ENCODE peak calls at places on chromosomes 2 and 18, in four cellular contexts. B is neural progenitor cell, Z is breast epithelium, J is IMR-90. P is an unnamed sample. For H3K27me3, the result is how much of the 10 kb centered on the place peaks cover.

GRCh38 chr2:151040036-151040435 is 221.6 kb downstream of the RBM43 start:
- DNase-seq in B (no peak), Z (no peak), J (peak), P (no peak)

GRCh38 chr2:6917071-6917760 is at the start of gene RNF144A:
- DNase-seq in B (peak), Z (no peak), J (peak), P (peak)

GRCh38 chr2:133063792-133064191 is 393.8 kb upstream of the LYPD1 start:
- DNase-seq in B (peak), Z (no peak), J (peak), P (no peak)

GRCh38 chr2:142025394-142025793 is 105.4 kb downstream of the LRP1B start:
- DNase-seq in B (no peak), Z (no peak), J (no peak), P (no peak)

GRCh38 chr2:109421101-109421500 is 192.7 kb downstream of the SEPTIN10 start:
- DNase-seq in B (no peak), Z (no peak), J (no peak), P (no peak)

GRCh38 chr18:23634692-23635091 is 28.0 kb downstream of the ANKRD29 start:
- DNase-seq in B (no peak), Z (no peak), J (no peak), P (no peak)

GRCh38 chr2:165582409-165582808 is 112.9 kb downstream of the CSRNP3 start:
- DNase-seq in B (no peak), Z (no peak), J (no peak), P (no peak)

GRCh38 chr18:24914148-24914525 is 437.8 kb downstream of the ZNF521 start:
- DNase-seq in B (no peak), Z (no peak), J (no peak), P (no peak)

GRCh38 chr2:13201924-13202323 is 485.2 kb downstream of the TRIB2 start:
- DNase-seq in B (no peak), Z (no peak), J (no peak), P (no peak)

GRCh38 chr2:152497481-152498052 is 162.6 kb downstream of the FMNL2 start:
- DNase-seq in B (no peak), Z (no peak), J (peak), P (no peak)

GRCh38 chr2:202099515-202099914 is 26.5 kb downstream of the KIAA2012 start:
- DNase-seq in B (peak), Z (no peak), J (no peak), P (no peak)

GRCh38 chr18:63192885-63193349 is 126.7 kb downstream of the BCL2 start:
- DNase-seq in B (no peak), Z (no peak), J (no peak), P (no peak)

GRCh38 chr2:12675352-12675795 is 41.4 kb upstream of the TRIB2 start:
- DNase-seq in B (no peak), Z (no peak), J (peak), P (no peak)

GRCh38 chr2:38702413-38702812 is 36.5 kb downstream of the GALM start:
- DNase-seq in B (no peak), Z (no peak), J (peak), P (no peak)

GRCh38 chr2:207285451-207285771 is 119.7 kb upstream of the KLF7 start:
- DNase-seq in B (no peak), Z (no peak), J (peak), P (no peak)

GRCh38 chr2:207283356-207283755 is 117.6 kb upstream of the KLF7 start:
- DNase-seq in B (peak), Z (no peak), J (no peak), P (no peak)

GRCh38 chr2:207282916-207283315 is 117.2 kb upstream of the KLF7 start:
- DNase-seq in B (no peak), Z (no peak), J (no peak), P (no peak)

GRCh38 chr2:207286106-207286505 is 120.4 kb upstream of the KLF7 start:
- DNase-seq in B (no peak), Z (no peak), J (no peak), P (no peak)

GRCh38 chr2:207284556-207285450 is 119.1 kb upstream of the KLF7 start:
- DNase-seq in B (no peak), Z (no peak), J (peak), P (no peak)
- H3K27ac ChIP-seq in B (no peak), Z (no peak), J (no peak), P (no peak)

GRCh38 chr2:219886615-219887014 is 259.2 kb downstream of the SLC4A3 start:
- DNase-seq in B (peak), Z (no peak), J (peak), P (no peak)
- TF ChIP-seq CTCF in B (peak), Z (no peak), J (peak), P (no peak)

GRCh38 chr2:218944759-218945404 is 14.6 kb upstream of the CDK5R2 start:
- DNase-seq in B (no peak), Z (no peak), J (no peak), P (no peak)
- H3K27me3 ChIP-seq in B (half or more), Z (under half), J (under half), P (under half)

DNA sequence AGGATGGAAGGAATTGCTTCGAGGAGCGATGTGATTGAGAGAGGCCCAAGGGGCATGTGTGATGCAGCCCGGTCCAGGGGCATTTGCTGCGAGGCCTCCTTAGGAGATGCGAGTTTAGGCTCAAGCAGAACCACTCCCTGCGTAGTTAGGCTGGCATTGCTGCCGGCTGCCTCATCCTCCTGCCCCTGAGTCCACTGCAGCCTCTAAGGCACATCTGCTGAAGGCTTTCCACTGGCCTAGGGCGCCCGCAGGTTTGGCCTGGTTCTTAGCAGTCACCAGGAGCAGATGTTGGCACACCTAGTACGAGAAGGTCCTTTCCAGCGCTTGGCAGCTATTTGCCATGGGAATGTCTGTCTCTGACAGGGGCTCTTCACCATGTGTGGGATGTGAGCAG is 20.7 kb downstream of the INPP5D start:
- DNase-seq in B (no peak), Z (peak), J (no peak), P (no peak)
- H3K27ac ChIP-seq in B (no peak), Z (peak), J (no peak), P (peak)

GRCh38 chr2:33034784-33035183 is 88.0 kb downstream of the LTBP1 start:
- DNase-seq in B (no peak), Z (no peak), J (no peak), P (no peak)
- TF ChIP-seq CTCF in B (peak), Z (peak), J (peak), P (no peak)

GRCh38 chr2:222174450-222174849 is 124.3 kb downstream of the PAX3 start:
- DNase-seq in B (peak), Z (no peak), J (no peak), P (no peak)
- H3K27me3 ChIP-seq in B (half or more), Z (under half), J (under half), P (under half)

DNA sequence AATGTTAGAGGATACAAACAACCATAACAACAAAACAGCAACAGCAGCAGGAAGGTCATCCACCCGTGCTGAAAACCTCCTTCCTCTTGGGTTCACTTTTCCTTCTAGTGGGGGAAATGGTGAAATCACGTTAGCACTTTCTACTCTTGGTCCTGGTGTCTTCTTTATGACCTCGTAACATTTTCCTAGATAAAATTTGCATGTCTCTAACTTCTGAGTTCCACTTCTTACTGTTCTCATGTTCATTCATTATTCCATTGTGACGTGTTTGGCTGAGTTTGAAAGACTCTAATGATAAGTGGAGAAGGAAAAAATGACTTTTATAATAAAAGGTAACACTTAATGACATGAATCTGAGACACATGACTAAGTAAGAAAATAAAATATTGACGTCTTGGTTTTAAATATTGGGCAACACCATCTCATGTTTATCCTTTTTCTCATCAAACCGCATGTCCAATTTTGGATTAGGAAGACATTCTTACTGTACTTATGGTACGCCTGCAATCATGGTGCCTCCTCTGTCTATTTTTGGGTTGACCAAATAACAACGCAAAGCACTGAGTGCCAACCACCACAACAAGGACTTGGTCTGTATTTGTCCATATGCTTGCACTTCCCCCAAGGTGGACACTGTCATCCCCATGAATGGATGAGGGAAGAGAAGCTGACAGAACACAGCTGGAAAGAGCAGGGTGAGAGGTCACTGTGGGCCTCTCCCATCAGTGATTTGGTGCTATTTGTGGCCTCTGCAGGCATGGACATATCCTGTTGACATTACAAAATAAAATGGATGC is 25.7 kb upstream of the IL1R1 start:
- DNase-seq in B (no peak), Z (no peak), J (peak), P (no peak)
- H3K27ac ChIP-seq in B (no peak), Z (peak), J (peak), P (no peak)

GRCh38 chr2:14941151-14941631 is 308.7 kb downstream of the LRATD1 start:
- DNase-seq in B (no peak), Z (no peak), J (peak), P (no peak)

GRCh38 chr2:14942991-14943390 is 310.5 kb downstream of the LRATD1 start:
- DNase-seq in B (no peak), Z (no peak), J (no peak), P (no peak)

DNA sequence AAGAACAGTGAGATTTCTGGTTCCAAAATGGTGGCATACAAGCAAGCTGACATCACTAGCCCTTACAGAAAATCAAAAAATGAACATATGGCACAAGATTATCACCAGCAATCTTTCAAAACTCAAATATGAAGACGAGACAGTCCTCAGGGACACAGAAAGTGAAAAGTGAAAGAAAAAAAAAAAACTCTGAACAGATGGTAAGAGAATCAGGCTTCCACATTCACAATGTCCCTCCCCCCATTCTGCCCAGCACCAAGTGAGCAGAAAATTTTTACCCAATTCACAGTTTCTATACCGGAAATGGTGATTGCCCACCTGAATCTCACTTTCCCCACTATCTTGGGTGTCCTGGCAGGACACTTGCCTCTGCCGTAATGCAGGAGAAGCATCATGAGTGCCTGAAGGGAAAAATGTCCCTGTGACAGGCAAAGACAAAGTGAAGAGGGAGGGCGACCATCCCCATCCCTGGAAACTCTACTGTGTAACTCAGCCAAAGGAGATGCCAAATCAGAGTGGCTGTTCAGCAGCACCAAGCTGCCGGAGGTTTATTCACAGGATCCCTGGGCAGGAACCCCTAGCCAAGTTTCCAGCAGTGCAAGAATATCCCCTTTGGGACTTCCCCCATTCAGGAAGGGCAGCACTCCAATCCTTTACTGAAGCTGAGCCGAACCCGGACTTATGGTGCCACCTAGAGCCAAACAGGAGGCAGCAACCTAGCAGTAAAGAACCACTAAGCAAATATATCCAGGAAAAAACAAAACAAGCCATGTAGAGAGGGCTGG is 312.2 kb downstream of the LRATD1 start:
- DNase-seq in B (peak), Z (no peak), J (peak), P (no peak)
- TF ChIP-seq CTCF in B (peak), Z (no peak), J (peak), P (no peak)